ENCODE peak calls at places on chromosome 21, in six cellular contexts. O is ovary, W is Calu3, B is H1, R is Peyer's patch, T is glutamatergic neuron. L is an unnamed sample.

GRCh38 chr21:45309069-45309521 is 21.4 kb upstream of the POFUT2 start:
- DNase-seq in B (peak), T (peak), O (peak), W (peak), R (peak), L (no peak)

GRCh38 chr21:15207231-15207630 is 142.4 kb upstream of the NRIP1 start:
- DNase-seq in B (no peak), T (no peak), W (no peak), R (no peak), O (no peak), L (no peak)

GRCh38 chr21:39137248-39138186 is 45.7 kb downstream of the PSMG1 start:
- DNase-seq in R (no peak), W (no peak), O (peak), B (peak), T (no peak), L (no peak)

GRCh38 chr21:45289655-45290515 is 2.2 kb upstream of the POFUT2 start:
- DNase-seq in R (no peak), O (no peak), T (no peak), W (no peak), B (peak), L (peak)

GRCh38 chr21:45698493-45698947 is 55.0 kb downstream of the PCBP3 start:
- DNase-seq in T (no peak), W (no peak), O (no peak), B (no peak), R (peak), L (no peak)

GRCh38 chr21:38766987-38767722 is 38.6 kb upstream of the ETS2 start:
- DNase-seq in O (no peak), W (peak), B (no peak), T (no peak), R (peak), L (peak)

GRCh38 chr21:27268290-27268689 is 301.4 kb upstream of the ADAMTS5 start:
- DNase-seq in B (no peak), R (no peak), T (no peak), W (no peak), O (no peak), L (no peak)

GRCh38 chr21:29938968-29939858 is 583 bp downstream of the GRIK1 start:
- DNase-seq in R (no peak), W (no peak), B (peak), T (peak), O (no peak), L (no peak)

GRCh38 chr21:14520535-14520934 is 25.6 kb downstream of the SAMSN1 start:
- DNase-seq in O (no peak), R (no peak), B (no peak), T (no peak), W (no peak), L (peak)

GRCh38 chr21:33729631-33730030 is 87.3 kb downstream of the ITSN1 start:
- DNase-seq in T (no peak), O (no peak), W (no peak), R (no peak), B (no peak), L (no peak)

GRCh38 chr21:25115021-25115420 is 492.3 kb downstream of the MRPL39 start:
- DNase-seq in O (no peak), W (no peak), T (no peak), B (no peak), R (no peak), L (no peak)

GRCh38 chr21:24870633-24871032 is 736.6 kb downstream of the MRPL39 start:
- DNase-seq in W (no peak), R (no peak), B (no peak), T (no peak), O (no peak), L (no peak)

GRCh38 chr21:28554660-28555475 is 437.8 kb downstream of the LTN1 start:
- DNase-seq in B (peak), R (no peak), W (peak), T (no peak), O (no peak), L (no peak)

GRCh38 chr21:26445440-26445839 is 127.6 kb downstream of the CYYR1 start:
- DNase-seq in R (no peak), T (no peak), W (no peak), O (no peak), B (no peak), L (no peak)

DNA sequence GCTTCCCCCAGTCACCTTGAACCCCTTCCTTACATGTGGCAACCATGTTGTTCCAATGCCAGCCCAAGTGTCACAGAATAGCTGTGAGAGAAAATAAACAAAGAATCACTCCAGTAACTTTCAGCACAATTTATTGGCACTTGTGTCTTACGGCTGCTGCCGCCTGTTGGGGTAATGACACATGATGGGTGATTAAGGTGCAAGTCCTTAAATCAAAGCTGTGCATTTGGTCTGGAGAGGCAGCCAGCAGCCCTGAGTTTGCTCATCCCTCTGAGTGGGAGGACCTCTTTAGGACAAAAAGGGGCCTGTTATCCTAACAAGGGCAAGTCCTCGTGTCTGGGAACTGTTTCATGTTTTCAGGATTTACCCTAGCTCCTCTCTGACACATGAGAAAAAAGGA is 377.8 kb downstream of the PCP4 start:
- DNase-seq in W (no peak), O (no peak), R (no peak), B (no peak), T (no peak), L (no peak)
- TF ChIP-seq CTCF in W (no peak), O (no peak), R (no peak), B (no peak), T (no peak), L (no peak)

GRCh38 chr21:23579573-23579972 is 2027.7 kb downstream of the MRPL39 start:
- DNase-seq in T (no peak), O (no peak), R (no peak), W (no peak), B (no peak), L (no peak)

GRCh38 chr21:23578027-23578426 is 2029.3 kb downstream of the MRPL39 start:
- DNase-seq in B (no peak), R (no peak), O (no peak), W (no peak), T (no peak), L (no peak)

GRCh38 chr21:23574932-23575331 is 2032.3 kb downstream of the MRPL39 start:
- DNase-seq in R (no peak), T (no peak), O (no peak), B (no peak), W (no peak), L (no peak)
- TF ChIP-seq CTCF in R (no peak), T (no peak), O (no peak), B (peak), W (no peak), L (no peak)

GRCh38 chr21:16460936-16461335 is 731.2 kb downstream of the USP25 start:
- DNase-seq in W (no peak), O (no peak), T (no peak), R (no peak), B (no peak), L (no peak)
- TF ChIP-seq CTCF in W (no peak), O (no peak), T (peak), R (no peak), B (peak), L (no peak)

GRCh38 chr21:37220433-37220980 is 46.6 kb downstream of the VPS26C start:
- DNase-seq in T (no peak), W (no peak), B (no peak), O (no peak), R (peak), L (no peak)
- TF ChIP-seq CTCF in T (no peak), W (peak), B (no peak), O (no peak), R (no peak), L (no peak)

L was measured in activated B cell treated with CpG ODN at 0.5 μM for 24 hours.